ENCODE peak calls at places on chromosome 4, in eight cellular contexts. One of them, this sample, is unnamed.

GRCh38 chr4:71231073-71231752 is 107.6 kb upstream of the SLC4A4 start:
- DNase-seq in lung: peak; percentile 90
- DNase-seq in fibroblast of lung: peak; percentile 94
- DNase-seq in body of pancreas: peak; percentile 92
- DNase-seq in uterus: peak; percentile 44
- DNase-seq in right lobe of liver: peak; percentile 94
- DNase-seq in heart right ventricle: peak; percentile 89
- DNase-seq in right atrium auricular region: peak; percentile 90
- DNase-seq in this sample: no peak

GRCh38 chr4:127120706-127121105 is 512.1 kb upstream of the INTU start:
- DNase-seq in right atrium auricular region: no peak
- DNase-seq in fibroblast of lung: no peak
- DNase-seq in uterus: no peak
- DNase-seq in lung: no peak
- DNase-seq in body of pancreas: no peak
- DNase-seq in heart right ventricle: no peak
- DNase-seq in right lobe of liver: no peak
- DNase-seq in this sample: no peak

GRCh38 chr4:122104184-122104583 is 47.9 kb upstream of the BLTP1 start:
- DNase-seq in fibroblast of lung: no peak
- DNase-seq in heart right ventricle: no peak
- DNase-seq in right atrium auricular region: no peak
- DNase-seq in right lobe of liver: no peak
- DNase-seq in body of pancreas: no peak
- DNase-seq in uterus: no peak
- DNase-seq in lung: no peak
- DNase-seq in this sample: no peak

GRCh38 chr4:36244257-36245084 is at the start of gene ARAP2:
- DNase-seq in right lobe of liver: peak; percentile 77
- DNase-seq in lung: peak; percentile 69
- DNase-seq in fibroblast of lung: peak; percentile 12
- DNase-seq in heart right ventricle: peak; percentile 31
- DNase-seq in uterus: peak; percentile 56
- DNase-seq in body of pancreas: peak; percentile 83
- DNase-seq in right atrium auricular region: peak; percentile 60
- DNase-seq in this sample: no peak

GRCh38 chr4:12723849-12724447 is 760.2 kb downstream of the RAB28 start:
- DNase-seq in uterus: no peak
- DNase-seq in heart right ventricle: peak; percentile 12
- DNase-seq in body of pancreas: no peak
- DNase-seq in lung: no peak
- DNase-seq in fibroblast of lung: no peak
- DNase-seq in right atrium auricular region: no peak
- DNase-seq in right lobe of liver: no peak
- DNase-seq in this sample: no peak

GRCh38 chr4:182560358-182560757 is 317.2 kb downstream of the TENM3 start:
- DNase-seq in lung: no peak
- DNase-seq in fibroblast of lung: peak; percentile 23
- DNase-seq in body of pancreas: no peak
- DNase-seq in heart right ventricle: no peak
- DNase-seq in uterus: no peak
- DNase-seq in right lobe of liver: no peak
- DNase-seq in right atrium auricular region: no peak
- DNase-seq in this sample: no peak

GRCh38 chr4:57113870-57114269 is 3.7 kb upstream of the IGFBP7 start:
- DNase-seq in lung: no peak
- DNase-seq in right atrium auricular region: no peak
- DNase-seq in heart right ventricle: no peak
- DNase-seq in body of pancreas: no peak
- DNase-seq in uterus: no peak
- DNase-seq in right lobe of liver: no peak
- DNase-seq in fibroblast of lung: no peak
- DNase-seq in this sample: no peak

GRCh38 chr4:164136181-164136616 is 617.7 kb upstream of the SMIM31 start:
- DNase-seq in body of pancreas: no peak
- DNase-seq in heart right ventricle: no peak
- DNase-seq in right atrium auricular region: no peak
- DNase-seq in fibroblast of lung: peak; percentile 74
- DNase-seq in uterus: no peak
- DNase-seq in lung: no peak
- DNase-seq in right lobe of liver: no peak
- DNase-seq in this sample: no peak

GRCh38 chr4:98113005-98113404 is 30.3 kb downstream of the STPG2 start:
- DNase-seq in right atrium auricular region: no peak
- DNase-seq in right lobe of liver: no peak
- DNase-seq in lung: no peak
- DNase-seq in heart right ventricle: peak; percentile 12
- DNase-seq in uterus: no peak
- DNase-seq in body of pancreas: peak; percentile 19
- DNase-seq in fibroblast of lung: peak; percentile 21
- DNase-seq in this sample: peak; percentile 3

GRCh38 chr4:5609265-5610007 is 98.9 kb downstream of the EVC2 start:
- DNase-seq in body of pancreas: no peak
- DNase-seq in fibroblast of lung: no peak
- DNase-seq in lung: no peak
- DNase-seq in right lobe of liver: no peak
- DNase-seq in right atrium auricular region: no peak
- DNase-seq in uterus: no peak
- DNase-seq in heart right ventricle: no peak
- DNase-seq in this sample: no peak

GRCh38 chr4:55216871-55217635 is 91.7 kb upstream of the KDR start:
- DNase-seq in body of pancreas: no peak
- DNase-seq in lung: no peak
- DNase-seq in heart right ventricle: no peak
- DNase-seq in fibroblast of lung: no peak
- DNase-seq in uterus: no peak
- DNase-seq in right lobe of liver: no peak
- DNase-seq in right atrium auricular region: no peak
- DNase-seq in this sample: no peak

GRCh38 chr4:1309261-1310010 is 19.7 kb downstream of the MAEA start:
- DNase-seq in fibroblast of lung: peak; percentile 93
- DNase-seq in body of pancreas: peak; percentile 71
- DNase-seq in uterus: peak; percentile 94
- DNase-seq in lung: peak; percentile 92
- DNase-seq in right atrium auricular region: peak; percentile 88
- DNase-seq in right lobe of liver: peak; percentile 93
- DNase-seq in heart right ventricle: peak; percentile 89
- DNase-seq in this sample: peak; percentile 83

GRCh38 chr4:156941940-156942548 is 29.6 kb downstream of the PDGFC start:
- DNase-seq in fibroblast of lung: peak; percentile 97
- DNase-seq in lung: peak; percentile 65
- DNase-seq in body of pancreas: peak; percentile 74
- DNase-seq in right atrium auricular region: no peak
- DNase-seq in uterus: peak; percentile 24
- DNase-seq in right lobe of liver: no peak
- DNase-seq in heart right ventricle: peak; percentile 19
- DNase-seq in this sample: peak; percentile 80

GRCh38 chr4:143084566-143084965 is 100.2 kb upstream of the USP38 start:
- DNase-seq in lung: no peak
- DNase-seq in right lobe of liver: no peak
- DNase-seq in body of pancreas: no peak
- DNase-seq in uterus: no peak
- DNase-seq in fibroblast of lung: no peak
- DNase-seq in heart right ventricle: no peak
- DNase-seq in right atrium auricular region: no peak
- DNase-seq in this sample: no peak

DNA sequence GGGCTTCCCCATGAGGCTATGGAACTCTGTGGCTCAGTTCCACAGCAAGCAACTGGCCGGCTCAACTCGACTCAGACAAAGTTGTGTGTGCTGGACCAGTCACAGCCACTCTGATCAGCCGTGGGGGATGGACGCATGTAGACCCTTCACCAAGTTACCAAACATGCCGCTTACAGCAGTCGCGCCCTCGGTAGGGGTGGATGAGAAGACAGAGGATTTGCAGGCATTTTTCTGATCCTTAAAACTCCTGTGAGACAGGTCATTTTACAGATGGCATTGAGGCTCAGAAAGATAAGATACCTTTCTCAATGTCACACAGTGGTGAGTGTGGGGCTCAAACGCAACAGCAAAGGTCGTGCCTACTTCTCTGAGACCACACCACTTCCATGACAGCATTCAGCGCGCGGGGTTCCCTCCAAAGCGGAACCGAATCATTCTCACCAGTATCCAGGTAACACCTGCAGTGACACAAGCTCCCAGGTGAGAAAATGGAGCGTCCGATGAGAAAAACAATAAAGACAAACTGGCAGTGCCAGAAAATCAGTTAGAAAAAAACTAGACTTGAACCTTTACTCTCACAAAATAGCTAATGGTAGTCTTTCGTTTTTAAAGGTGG is 83.6 kb downstream of the RELL1 start:
- DNase-seq in body of pancreas: peak; percentile 33
- DNase-seq in fibroblast of lung: no peak
- DNase-seq in right atrium auricular region: no peak
- DNase-seq in lung: no peak
- DNase-seq in heart right ventricle: no peak
- DNase-seq in right lobe of liver: no peak
- DNase-seq in uterus: no peak
- DNase-seq in this sample: no peak
- TF ChIP-seq CTCF in body of pancreas: no peak
- TF ChIP-seq CTCF in fibroblast of lung: no peak
- TF ChIP-seq CTCF in right atrium auricular region: no peak
- TF ChIP-seq CTCF in lung: no peak
- TF ChIP-seq CTCF in heart right ventricle: no peak
- TF ChIP-seq CTCF in right lobe of liver: no peak
- TF ChIP-seq CTCF in uterus: no peak
- TF ChIP-seq CTCF in this sample: no peak

GRCh38 chr4:188015025-188015778 is 19.6 kb downstream of the ZFP42 start:
- DNase-seq in heart right ventricle: no peak
- DNase-seq in fibroblast of lung: no peak
- DNase-seq in right lobe of liver: no peak
- DNase-seq in body of pancreas: no peak
- DNase-seq in right atrium auricular region: no peak
- DNase-seq in lung: no peak
- DNase-seq in uterus: no peak
- DNase-seq in this sample: no peak
- H3K4me3 ChIP-seq in heart right ventricle: no peak overlapping the region
- H3K4me3 ChIP-seq in fibroblast of lung: no peak overlapping the region
- H3K4me3 ChIP-seq in right lobe of liver: no peak overlapping the region
- H3K4me3 ChIP-seq in body of pancreas: no peak overlapping the region
- H3K4me3 ChIP-seq in right atrium auricular region: no peak overlapping the region
- H3K4me3 ChIP-seq in lung: no peak overlapping the region
- H3K4me3 ChIP-seq in uterus: no peak overlapping the region
- H3K4me3 ChIP-seq in this sample: no peak overlapping the region

GRCh38 chr4:173316060-173316459 is 18.1 kb downstream of the HMGB2 start:
- DNase-seq in lung: no peak
- DNase-seq in fibroblast of lung: no peak
- DNase-seq in body of pancreas: no peak
- DNase-seq in uterus: no peak
- DNase-seq in right atrium auricular region: no peak
- DNase-seq in heart right ventricle: no peak
- DNase-seq in right lobe of liver: no peak
- DNase-seq in this sample: no peak

GRCh38 chr4:173318648-173319211 is 15.4 kb downstream of the HMGB2 start:
- DNase-seq in right lobe of liver: no peak
- DNase-seq in right atrium auricular region: no peak
- DNase-seq in heart right ventricle: no peak
- DNase-seq in uterus: no peak
- DNase-seq in lung: no peak
- DNase-seq in body of pancreas: no peak
- DNase-seq in fibroblast of lung: peak; percentile 80
- DNase-seq in this sample: no peak

GRCh38 chr4:173319696-173320095 is 14.5 kb downstream of the HMGB2 start:
- DNase-seq in right lobe of liver: no peak
- DNase-seq in fibroblast of lung: no peak
- DNase-seq in heart right ventricle: no peak
- DNase-seq in right atrium auricular region: no peak
- DNase-seq in body of pancreas: no peak
- DNase-seq in lung: no peak
- DNase-seq in uterus: no peak
- DNase-seq in this sample: no peak

GRCh38 chr4:173314715-173315114 is 19.4 kb downstream of the HMGB2 start:
- DNase-seq in right atrium auricular region: no peak
- DNase-seq in body of pancreas: no peak
- DNase-seq in heart right ventricle: no peak
- DNase-seq in right lobe of liver: no peak
- DNase-seq in lung: no peak
- DNase-seq in fibroblast of lung: no peak
- DNase-seq in uterus: no peak
- DNase-seq in this sample: no peak

GRCh38 chr4:173317003-173317402 is 17.2 kb downstream of the HMGB2 start:
- DNase-seq in body of pancreas: no peak
- DNase-seq in lung: no peak
- DNase-seq in heart right ventricle: no peak
- DNase-seq in fibroblast of lung: no peak
- DNase-seq in uterus: no peak
- DNase-seq in right atrium auricular region: no peak
- DNase-seq in right lobe of liver: no peak
- DNase-seq in this sample: no peak
- TF ChIP-seq CTCF in body of pancreas: no peak
- TF ChIP-seq CTCF in lung: no peak
- TF ChIP-seq CTCF in heart right ventricle: no peak
- TF ChIP-seq CTCF in fibroblast of lung: no peak
- TF ChIP-seq CTCF in uterus: peak; percentile 3
- TF ChIP-seq CTCF in right atrium auricular region: no peak
- TF ChIP-seq CTCF in right lobe of liver: no peak
- TF ChIP-seq CTCF in this sample: peak; percentile 32

GRCh38 chr4:48796191-48796926 is 16.3 kb upstream of the FRYL start:
- DNase-seq in body of pancreas: no peak
- DNase-seq in fibroblast of lung: no peak
- DNase-seq in lung: no peak
- DNase-seq in heart right ventricle: no peak
- DNase-seq in right lobe of liver: no peak
- DNase-seq in uterus: no peak
- DNase-seq in right atrium auricular region: no peak
- DNase-seq in this sample: no peak
- H3K4me3 ChIP-seq in body of pancreas: no peak overlapping the region
- H3K4me3 ChIP-seq in fibroblast of lung: no peak overlapping the region
- H3K4me3 ChIP-seq in lung: no peak overlapping the region
- H3K4me3 ChIP-seq in heart right ventricle: no peak overlapping the region
- H3K4me3 ChIP-seq in right lobe of liver: no peak overlapping the region
- H3K4me3 ChIP-seq in uterus: no peak overlapping the region
- H3K4me3 ChIP-seq in right atrium auricular region: no peak overlapping the region
- H3K4me3 ChIP-seq in this sample: no peak overlapping the region

DNA sequence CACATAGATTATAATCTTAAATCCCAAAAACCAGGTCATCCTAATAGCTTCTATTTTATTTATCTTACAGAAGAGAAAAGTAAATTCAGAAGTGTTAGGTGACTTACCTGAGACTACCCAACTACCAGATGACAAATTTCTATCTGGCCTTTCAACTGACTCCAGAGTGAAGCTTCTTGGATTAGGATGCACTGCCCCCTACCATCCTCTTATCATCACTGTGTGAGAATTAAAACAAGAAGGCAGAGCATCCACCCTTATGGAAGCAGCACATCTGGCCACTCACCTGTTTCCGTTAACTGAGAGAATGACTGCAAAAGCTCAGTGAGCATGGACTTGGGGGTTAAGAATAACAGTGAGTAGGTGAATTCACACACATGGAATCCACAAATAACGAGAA is 502.6 kb upstream of the TECRL start:
- DNase-seq in uterus: no peak
- DNase-seq in right atrium auricular region: no peak
- DNase-seq in heart right ventricle: no peak
- DNase-seq in fibroblast of lung: no peak
- DNase-seq in right lobe of liver: no peak
- DNase-seq in body of pancreas: no peak
- DNase-seq in lung: no peak
- DNase-seq in this sample: no peak
- TF ChIP-seq CTCF in uterus: no peak
- TF ChIP-seq CTCF in right atrium auricular region: no peak
- TF ChIP-seq CTCF in heart right ventricle: no peak
- TF ChIP-seq CTCF in fibroblast of lung: no peak
- TF ChIP-seq CTCF in right lobe of liver: no peak
- TF ChIP-seq CTCF in body of pancreas: no peak
- TF ChIP-seq CTCF in lung: no peak
- TF ChIP-seq CTCF in this sample: no peak